ENCODE peak calls at places on chromosomes 16 and 17, in eight cellular contexts. M, I, D, T, E, O, H and X are unnamed samples.

GRCh38 chr16:79261461-79261860 is 339.1 kb downstream of the MAF start:
- DNase-seq in M (peak), I (peak), D (no peak), T (no peak), E (peak), O (peak), H (no peak), X (no peak)

GRCh38 chr17:55443904-55444303 is 22.3 kb upstream of the MMD start:
- DNase-seq in M (no peak), I (no peak), D (no peak), T (no peak), E (no peak), O (no peak), H (no peak), X (no peak)

GRCh38 chr16:50611995-50612848 is 64.0 kb downstream of the NKD1 start:
- DNase-seq in M (no peak), I (no peak), D (no peak), T (peak), E (no peak), O (no peak), H (no peak), X (no peak)

GRCh38 chr16:88650749-88651275 is at the start of gene CYBA:
- DNase-seq in M (peak), I (peak), D (peak), T (peak), E (peak), O (peak), H (peak), X (no peak)

GRCh38 chr17:19753049-19753444 is 4.9 kb upstream of the ALDH3A1 start:
- DNase-seq in M (peak), I (peak), D (peak), T (peak), E (no peak), O (peak), H (peak), X (peak)

GRCh38 chr16:66427036-66427446 is at the start of gene BEAN1:
- DNase-seq in M (no peak), I (peak), D (peak), T (no peak), E (peak), O (no peak), H (no peak), X (no peak)

GRCh38 chr17:69978056-69978646 is 96.9 kb upstream of the KCNJ16 start:
- DNase-seq in M (no peak), I (no peak), D (no peak), T (no peak), E (no peak), O (no peak), H (no peak), X (no peak)

GRCh38 chr17:44807817-44808155 is 22.3 kb downstream of the GJC1 start:
- DNase-seq in M (no peak), I (no peak), D (no peak), T (no peak), E (no peak), O (no peak), H (no peak), X (no peak)

GRCh38 chr16:12798846-12799245 is 4.8 kb downstream of the CPPED1 start:
- DNase-seq in M (no peak), I (no peak), D (no peak), T (no peak), E (no peak), O (no peak), H (no peak), X (no peak)

GRCh38 chr17:68326681-68327080 is 35.4 kb downstream of the ARSG start:
- DNase-seq in M (no peak), I (no peak), D (no peak), T (no peak), E (no peak), O (no peak), H (no peak), X (no peak)

GRCh38 chr16:82846806-82847205 is 220.0 kb downstream of the CDH13 start:
- DNase-seq in M (no peak), I (no peak), D (no peak), T (no peak), E (no peak), O (no peak), H (no peak), X (no peak)

GRCh38 chr17:58621174-58621573 is 70.7 kb downstream of the TEX14 start:
- DNase-seq in M (no peak), I (no peak), D (no peak), T (no peak), E (no peak), O (no peak), H (no peak), X (no peak)

GRCh38 chr16:71426069-71426879 is 15.6 kb downstream of the TLE7 start:
- DNase-seq in M (no peak), I (no peak), D (no peak), T (no peak), E (peak), O (peak), H (peak), X (peak)

GRCh38 chr17:40560592-40561293 is 4.5 kb downstream of the CCR7 start:
- DNase-seq in M (peak), I (peak), D (no peak), T (peak), E (no peak), O (no peak), H (peak), X (peak)

GRCh38 chr17:44105941-44106340 is 17.5 kb downstream of the HDAC5 start:
- DNase-seq in M (no peak), I (no peak), D (no peak), T (no peak), E (no peak), O (no peak), H (no peak), X (no peak)

GRCh38 chr17:50603340-50603739 is 31.3 kb upstream of the ABCC3 start:
- DNase-seq in M (no peak), I (no peak), D (no peak), T (no peak), E (no peak), O (peak), H (no peak), X (no peak)

GRCh38 chr17:35159926-35160325 is 12.3 kb downstream of the UNC45B start:
- DNase-seq in M (no peak), I (no peak), D (no peak), T (no peak), E (no peak), O (no peak), H (no peak), X (no peak)

GRCh38 chr17:9959377-9959981 is 54.4 kb upstream of the RCVRN start:
- DNase-seq in M (no peak), I (peak), D (no peak), T (no peak), E (peak), O (peak), H (peak), X (no peak)

GRCh38 chr16:20763461-20764232 is at the start of gene ACSM3:
- DNase-seq in M (peak), I (peak), D (peak), T (peak), E (peak), O (peak), H (peak), X (no peak)

GRCh38 chr17:29091591-29092291 is 48.8 kb downstream of the PIPOX start:
- DNase-seq in M (no peak), I (no peak), D (no peak), T (no peak), E (no peak), O (no peak), H (no peak), X (no peak)

GRCh38 chr17:47686276-47686635 is 7.7 kb upstream of the TBKBP1 start:
- DNase-seq in M (no peak), I (no peak), D (no peak), T (no peak), E (no peak), O (no peak), H (no peak), X (no peak)

GRCh38 chr16:79601092-79601977 is 798 bp upstream of the MAF start:
- DNase-seq in M (peak), I (peak), D (peak), T (peak), E (peak), O (peak), H (peak), X (no peak)

GRCh38 chr16:52463904-52464303 is 83.0 kb downstream of the TOX3 start:
- DNase-seq in M (no peak), I (no peak), D (no peak), T (no peak), E (no peak), O (no peak), H (no peak), X (no peak)

GRCh38 chr16:90061437-90061836 is 15.7 kb downstream of the PRDM7 start:
- DNase-seq in M (no peak), I (no peak), D (no peak), T (no peak), E (no peak), O (no peak), H (no peak), X (no peak)

GRCh38 chr17:55421179-55421934 is at the start of gene MMD:
- DNase-seq in M (no peak), I (peak), D (peak), T (peak), E (peak), O (no peak), H (no peak), X (peak)

GRCh38 chr16:24917891-24918290 is 72.1 kb downstream of the SLC5A11 start:
- DNase-seq in M (no peak), I (no peak), D (no peak), T (no peak), E (no peak), O (no peak), H (no peak), X (no peak)

GRCh38 chr16:17335826-17336492 is 134.8 kb downstream of the XYLT1 start:
- DNase-seq in M (no peak), I (no peak), D (peak), T (no peak), E (no peak), O (no peak), H (no peak), X (no peak)

GRCh38 chr16:424623-425081 is 797 bp upstream of the RAB11FIP3 start:
- DNase-seq in M (peak), I (peak), D (peak), T (peak), E (peak), O (no peak), H (no peak), X (peak)

GRCh38 chr16:89572478-89573205 is 2.9 kb upstream of the CPNE7 start:
- DNase-seq in M (no peak), I (no peak), D (no peak), T (no peak), E (no peak), O (no peak), H (no peak), X (no peak)

GRCh38 chr17:38428643-38429371 is 543 bp downstream of the ARHGAP23 start:
- DNase-seq in M (peak), I (peak), D (peak), T (peak), E (peak), O (peak), H (peak), X (no peak)

GRCh38 chr16:87931504-87931903 is 4.8 kb downstream of the CA5A start:
- DNase-seq in M (no peak), I (no peak), D (no peak), T (no peak), E (no peak), O (no peak), H (peak), X (no peak)

GRCh38 chr17:41672153-41672552 is 16.5 kb upstream of the EIF1 start:
- DNase-seq in M (no peak), I (no peak), D (no peak), T (no peak), E (no peak), O (no peak), H (no peak), X (no peak)

GRCh38 chr17:2090804-2091534 is 36.1 kb downstream of the HIC1 start:
- DNase-seq in M (no peak), I (no peak), D (peak), T (peak), E (peak), O (peak), H (peak), X (no peak)

GRCh38 chr16:69522041-69522578 is 43.7 kb upstream of the NFAT5 start:
- DNase-seq in M (no peak), I (no peak), D (no peak), T (no peak), E (no peak), O (no peak), H (no peak), X (no peak)

GRCh38 chr17:58271532-58271931 is 9.2 kb downstream of the MPO start:
- DNase-seq in M (no peak), I (no peak), D (no peak), T (no peak), E (no peak), O (no peak), H (no peak), X (no peak)

GRCh38 chr17:55735784-55736405 is 13.2 kb upstream of the TMEM100 start:
- DNase-seq in M (no peak), I (peak), D (peak), T (no peak), E (peak), O (no peak), H (peak), X (no peak)

DNA sequence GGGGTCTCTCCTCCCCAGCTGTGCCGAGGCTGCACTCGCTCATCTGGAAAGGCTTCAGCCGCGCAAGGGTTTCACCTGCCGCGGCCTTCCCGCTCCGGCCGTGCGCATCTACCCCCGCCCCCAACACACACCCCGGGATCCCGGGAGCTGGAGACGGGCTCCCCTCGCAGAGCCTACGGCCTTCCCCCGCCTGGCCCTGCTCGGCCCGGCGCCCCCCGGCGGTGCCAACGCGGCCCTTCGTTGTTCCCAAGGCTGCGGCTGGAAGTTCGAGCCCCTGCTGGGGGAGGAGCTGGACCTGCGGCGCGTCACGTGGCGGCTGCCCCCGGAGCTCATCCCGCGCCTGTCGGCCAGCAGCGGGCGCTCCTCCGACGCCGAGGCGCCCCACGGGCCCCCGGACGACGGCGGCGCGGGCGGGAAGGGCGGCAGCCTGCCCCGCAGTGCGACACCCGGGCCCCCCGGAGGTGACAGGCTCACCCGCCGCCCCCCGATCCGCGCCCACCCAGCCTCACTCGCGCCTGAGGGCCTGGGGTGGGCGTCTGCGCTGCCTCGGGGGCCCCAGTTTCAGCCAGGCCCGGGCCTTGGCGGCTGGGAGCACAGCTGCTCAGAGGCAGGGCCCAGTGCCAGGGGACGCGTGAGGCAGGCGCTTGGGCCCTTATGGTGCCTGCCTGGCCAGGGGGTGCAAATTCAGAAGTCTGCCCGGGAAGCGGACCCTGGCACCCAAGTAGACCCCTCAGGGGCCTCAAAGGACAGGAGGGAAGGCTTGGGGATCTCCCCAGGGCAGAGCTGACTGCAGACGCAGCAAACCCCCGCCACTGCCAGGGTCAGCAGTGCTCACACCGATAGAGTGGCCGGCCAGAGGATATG is 11.2 kb downstream of the GALK1 start:
- DNase-seq in M (peak), I (peak), D (peak), T (peak), E (peak), O (peak), H (peak), X (no peak)
- TF ChIP-seq CTCF in M (peak), I (no peak), D (no peak), T (peak), E (peak), O (peak), H (peak), X (peak)

GRCh38 chr16:16005725-16006124 is 56.3 kb downstream of the ABCC1 start:
- DNase-seq in M (no peak), I (no peak), D (no peak), T (no peak), E (no peak), O (no peak), H (no peak), X (no peak)
- TF ChIP-seq CTCF in M (no peak), I (no peak), D (no peak), T (no peak), E (no peak), O (no peak), H (no peak), X (no peak)

DNA sequence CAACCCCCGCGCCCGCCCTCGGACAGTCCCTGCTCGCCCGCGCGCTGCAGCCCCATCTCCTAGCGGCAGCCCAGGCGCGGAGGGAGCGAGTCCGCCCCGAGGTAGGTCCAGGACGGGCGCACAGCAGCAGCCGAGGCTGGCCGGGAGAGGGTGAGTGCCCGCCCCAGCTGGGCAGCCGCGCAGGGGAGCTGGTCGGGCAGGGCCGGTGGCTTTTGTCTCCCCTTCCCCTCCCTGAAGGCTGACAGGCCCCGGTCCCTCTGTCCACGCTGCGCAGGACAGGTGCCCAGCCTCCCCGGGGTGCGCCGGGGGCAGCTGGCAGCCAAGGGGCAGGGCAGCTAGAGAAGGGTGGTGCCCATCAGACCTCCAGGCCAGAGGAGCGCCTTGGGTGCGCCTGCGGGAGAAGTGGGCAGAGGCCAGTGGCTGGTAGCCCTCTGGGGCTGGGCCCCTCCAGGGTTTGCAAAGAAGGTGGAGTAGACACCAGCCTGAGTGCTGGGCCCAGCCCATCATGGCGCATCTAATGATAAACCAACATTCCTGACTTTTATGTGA is 278 bp downstream of the ITGB4 start:
- DNase-seq in M (peak), I (peak), D (no peak), T (no peak), E (no peak), O (no peak), H (no peak), X (no peak)
- TF ChIP-seq CTCF in M (no peak), I (no peak), D (no peak), T (no peak), E (no peak), O (no peak), H (no peak), X (no peak)

DNA sequence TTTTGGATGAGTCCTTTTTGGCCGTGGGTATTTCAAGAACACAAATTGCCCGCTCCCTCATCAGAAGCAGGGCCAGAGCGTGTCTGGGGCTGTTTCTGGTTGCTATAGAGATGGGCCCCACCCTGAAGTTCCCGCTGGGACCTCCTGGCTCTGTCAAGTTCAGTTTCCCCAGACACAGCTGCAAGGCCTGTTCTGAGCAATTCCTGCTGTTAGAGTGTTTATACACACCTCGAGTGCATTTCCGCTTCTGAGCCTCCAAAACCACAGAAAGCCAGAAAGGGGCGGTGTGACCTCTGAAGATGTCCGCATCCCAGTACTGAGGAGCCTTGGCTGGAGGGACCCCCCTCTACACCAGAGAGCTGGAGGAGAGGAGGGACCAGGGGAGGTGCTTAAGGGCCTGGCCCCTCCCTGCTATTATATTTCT is 9.3 kb upstream of the WBP2 start:
- DNase-seq in M (peak), I (peak), D (peak), T (no peak), E (no peak), O (peak), H (peak), X (peak)
- TF ChIP-seq CTCF in M (no peak), I (no peak), D (no peak), T (no peak), E (no peak), O (no peak), H (no peak), X (no peak)

GRCh38 chr16:68356249-68356918 is 45.6 kb downstream of the PRMT7 start:
- DNase-seq in M (no peak), I (peak), D (no peak), T (peak), E (no peak), O (no peak), H (no peak), X (no peak)

GRCh38 chr16:68356919-68357286 is 46.1 kb downstream of the PRMT7 start:
- DNase-seq in M (no peak), I (no peak), D (no peak), T (peak), E (no peak), O (no peak), H (no peak), X (no peak)

GRCh38 chr16:68357521-68357922 is 46.7 kb downstream of the PRMT7 start:
- DNase-seq in M (no peak), I (no peak), D (no peak), T (no peak), E (no peak), O (no peak), H (no peak), X (no peak)

GRCh38 chr16:68354816-68355215 is 44.0 kb downstream of the PRMT7 start:
- DNase-seq in M (no peak), I (no peak), D (no peak), T (peak), E (no peak), O (no peak), H (no peak), X (no peak)

GRCh38 chr16:68355447-68356248 is 44.8 kb downstream of the PRMT7 start:
- DNase-seq in M (no peak), I (no peak), D (no peak), T (peak), E (no peak), O (no peak), H (no peak), X (no peak)
- TF ChIP-seq CTCF in M (no peak), I (no peak), D (no peak), T (no peak), E (no peak), O (peak), H (no peak), X (no peak)

DNA sequence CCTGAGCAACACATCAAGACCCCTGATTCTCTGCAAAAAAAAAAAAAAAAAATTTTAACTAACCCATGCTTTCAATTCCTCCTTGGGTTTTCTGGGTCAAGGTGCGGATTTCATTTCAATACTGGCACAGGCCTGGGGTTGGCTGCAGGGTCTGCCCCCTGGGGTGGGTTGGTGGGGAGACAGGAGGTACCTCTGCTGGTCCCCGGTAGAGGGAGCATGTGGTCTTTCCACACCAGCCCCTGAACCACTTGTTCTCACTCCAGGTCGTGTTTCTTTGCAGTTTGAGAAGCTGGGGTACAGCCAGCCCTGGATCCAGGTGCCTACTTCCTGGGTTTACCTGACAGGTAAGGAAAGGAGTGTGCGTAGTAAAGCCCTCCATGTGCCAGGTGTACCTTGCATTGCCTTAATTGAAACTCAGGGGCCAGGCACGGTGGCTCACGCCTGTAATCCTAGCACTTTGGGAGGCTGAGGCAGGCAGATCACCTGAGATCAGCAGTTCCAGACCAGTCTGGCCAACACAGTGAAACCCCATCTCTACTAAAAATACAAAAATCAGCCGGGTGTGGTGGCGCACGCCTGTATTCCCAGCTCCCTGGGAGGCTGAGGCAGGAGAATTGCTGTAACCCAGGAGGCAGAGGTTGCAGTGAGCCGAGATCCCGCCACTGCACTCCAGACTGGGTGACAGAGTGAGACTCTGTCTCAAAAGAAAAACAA is 21.8 kb downstream of the SDR42E2 start:
- DNase-seq in M (no peak), I (no peak), D (no peak), T (no peak), E (peak), O (peak), H (no peak), X (no peak)
- TF ChIP-seq CTCF in M (no peak), I (no peak), D (no peak), T (no peak), E (peak), O (peak), H (peak), X (no peak)